ENCODE peak calls at places on chromosomes 6 and 20, in eight cellular contexts. D is foreskin fibroblast; N is GM10248; T is stimulated activated CD8-positive, alpha-beta memory T cell treated with anti-CD3 and anti-CD28 coated beads, Interleukin-15, amount 100 ng/mL, for 24 hours; I is astrocyte of the cerebellum; E is iris pigment epithelial cell; H is activated CD8-positive, alpha-beta memory T cell treated with anti-CD3 and anti-CD28 coated beads, Interleukin-2, amount 50 U/mL, for 48 hours; O is AG08395. Q is an unnamed sample.
A peak's percentile ranks its signal among the peaks of the same experiment; 100 is the strongest.

GRCh38 chr6:137692806-137693205 is 174.3 kb upstream of the TNFAIP3 start:
- DNase-seq in D (peak; percentile 35), N (no peak), T (no peak), I (no peak), E (peak; percentile 39), H (no peak), O (peak; percentile 18), Q (no peak)

GRCh38 chr20:24722586-24722985 is 226.5 kb upstream of the CST7 start:
- DNase-seq in D (no peak), N (no peak), T (no peak), I (no peak), E (no peak), H (peak; percentile 34), O (no peak), Q (no peak)

GRCh38 chr6:161418458-161418945 is 144.6 kb upstream of the AGPAT4 start:
- DNase-seq in D (peak; percentile 60), N (peak; percentile 48), T (no peak), I (peak; percentile 98), E (peak; percentile 84), H (no peak), O (peak; percentile 61), Q (peak; percentile 60)

GRCh38 chr6:149441740-149442139 is 41.7 kb downstream of the SUMO4 start:
- DNase-seq in D (no peak), N (no peak), T (no peak), I (no peak), E (no peak), H (no peak), O (no peak), Q (no peak)

GRCh38 chr6:131377112-131377511 is 195.9 kb upstream of the ARG1 start:
- DNase-seq in D (no peak), N (no peak), T (no peak), I (no peak), E (no peak), H (no peak), O (no peak), Q (no peak)

GRCh38 chr20:14342910-14343309 is 5.5 kb upstream of the FLRT3 start:
- DNase-seq in D (no peak), N (no peak), T (no peak), I (no peak), E (no peak), H (no peak), O (no peak), Q (no peak)

GRCh38 chr6:165159459-165159858 is 149.9 kb downstream of the C6orf118 start:
- DNase-seq in D (no peak), N (no peak), T (no peak), I (no peak), E (no peak), H (no peak), O (no peak), Q (no peak)

GRCh38 chr6:22716721-22717120 is 147.4 kb downstream of the HDGFL1 start:
- DNase-seq in D (no peak), N (no peak), T (no peak), I (no peak), E (no peak), H (no peak), O (no peak), Q (no peak)

GRCh38 chr6:37233541-37233940 is 24.0 kb upstream of the TBC1D22B start:
- DNase-seq in D (no peak), N (no peak), T (no peak), I (no peak), E (no peak), H (no peak), O (no peak), Q (no peak)

GRCh38 chr6:154865291-154865690 is 129.8 kb upstream of the TIAM2 start:
- DNase-seq in D (no peak), N (no peak), T (no peak), I (no peak), E (peak; percentile 73), H (no peak), O (no peak), Q (no peak)

GRCh38 chr20:1331801-1332453 is 3.0 kb upstream of the SDCBP2 start:
- DNase-seq in D (no peak), N (no peak), T (no peak), I (no peak), E (no peak), H (peak; percentile 39), O (no peak), Q (no peak)

GRCh38 chr6:33410711-33411631 is at the start of gene PHF1:
- DNase-seq in D (peak; percentile 82), N (peak; percentile 85), T (no peak), I (peak; percentile 38), E (peak; percentile 87), H (peak; percentile 83), O (peak; percentile 92), Q (peak; percentile 80)

GRCh38 chr6:118468682-118469465 is 79.2 kb upstream of the PLN start:
- DNase-seq in D (peak; percentile 4), N (no peak), T (no peak), I (no peak), E (peak; percentile 70), H (no peak), O (no peak), Q (peak; percentile 58)

GRCh38 chr6:31771992-31772358 is 5.2 kb downstream of the VWA7 start:
- DNase-seq in D (no peak), N (no peak), T (no peak), I (no peak), E (peak; percentile 29), H (no peak), O (no peak), Q (no peak)

GRCh38 chr6:38169221-38169674 is 349.7 kb downstream of the ZFAND3 start:
- DNase-seq in D (no peak), N (no peak), T (no peak), I (no peak), E (no peak), H (no peak), O (no peak), Q (no peak)

GRCh38 chr6:137269803-137270202 is 50.6 kb upstream of the IFNGR1 start:
- DNase-seq in D (no peak), N (no peak), T (no peak), I (no peak), E (no peak), H (no peak), O (no peak), Q (no peak)

GRCh38 chr6:134477991-134478635 is 160.2 kb upstream of the SGK1 start:
- DNase-seq in D (peak; percentile 53), N (no peak), T (no peak), I (peak; percentile 46), E (peak; percentile 51), H (no peak), O (peak; percentile 35), Q (no peak)

GRCh38 chr20:43404880-43405279 is 52.8 kb upstream of the SRSF6 start:
- DNase-seq in D (no peak), N (peak; percentile 42), T (no peak), I (no peak), E (peak; percentile 6), H (peak; percentile 63), O (no peak), Q (no peak)

GRCh38 chr20:2748551-2749342 is 51.7 kb downstream of the CPXM1 start:
- DNase-seq in D (no peak), N (no peak), T (no peak), I (no peak), E (no peak), H (peak; percentile 44), O (no peak), Q (no peak)

GRCh38 chr20:60137657-60138245 is 179.5 kb downstream of the CDH26 start:
- DNase-seq in D (no peak), N (peak; percentile 50), T (no peak), I (no peak), E (peak; percentile 15), H (no peak), O (no peak), Q (no peak)